ENCODE peak calls at places on chromosomes 7 and 10, in four cellular contexts. S is astrocyte of the spinal cord, B is endothelial cell, F is colonic mucosa. K is an unnamed sample.

GRCh38 chr7:128937647-128938523 is at the start of gene IRF5:
- DNase-seq in F (peak), B (no peak), S (no peak), K (peak)

GRCh38 chr7:31521336-31522010 is 7.6 kb downstream of the ITPRID1 start:
- DNase-seq in B (no peak), F (no peak), S (no peak), K (no peak)

GRCh38 chr10:35726850-35727249 is 84.8 kb upstream of the FZD8 start:
- DNase-seq in F (no peak), B (no peak), S (no peak), K (no peak)

GRCh38 chr7:39488467-39489393 is 77.5 kb upstream of the YAE1 start:
- DNase-seq in B (no peak), S (no peak), F (no peak), K (no peak)

GRCh38 chr10:77531441-77532001 is 106.1 kb downstream of the KCNMA1 start:
- DNase-seq in S (peak), B (no peak), F (no peak), K (no peak)

GRCh38 chr10:26621889-26622681 is 75.4 kb upstream of the PDSS1 start:
- DNase-seq in S (no peak), F (peak), B (peak), K (peak)

GRCh38 chr7:157224627-157225026 is 85.9 kb downstream of the UBE3C start:
- DNase-seq in S (peak), B (no peak), F (no peak), K (peak)

GRCh38 chr7:32518534-32519140 is 23.3 kb downstream of the AVL9 start:
- DNase-seq in F (no peak), S (peak), B (no peak), K (no peak)

GRCh38 chr7:39609084-39609461 is 14.3 kb upstream of the RALA start:
- DNase-seq in F (no peak), B (peak), S (peak), K (no peak)

GRCh38 chr10:61791216-61791615 is 110.3 kb upstream of the ARID5B start:
- DNase-seq in B (no peak), S (peak), F (no peak), K (no peak)

GRCh38 chr7:91183408-91183807 is 80.8 kb upstream of the FZD1 start:
- DNase-seq in F (no peak), B (no peak), S (no peak), K (no peak)

GRCh38 chr7:32522746-32523145 is 27.5 kb downstream of the AVL9 start:
- DNase-seq in S (no peak), B (no peak), F (no peak), K (no peak)

GRCh38 chr7:121331574-121331973 is 2.8 kb downstream of the WNT16 start:
- DNase-seq in F (no peak), S (no peak), B (no peak), K (no peak)

GRCh38 chr7:514651-515598 is 4.7 kb downstream of the PDGFA start:
- DNase-seq in S (peak), F (peak), B (no peak), K (peak)

GRCh38 chr10:10658157-10658556 is 359.5 kb upstream of the CELF2 start:
- DNase-seq in B (no peak), F (no peak), S (peak), K (no peak)

GRCh38 chr10:93079663-93080349 is 6.1 kb downstream of the CYP26A1 start:
- DNase-seq in F (peak), B (no peak), S (no peak), K (no peak)

GRCh38 chr10:73908853-73909611 is 1.9 kb upstream of the PLAU start:
- DNase-seq in F (peak), S (peak), B (no peak), K (no peak)

GRCh38 chr7:129769400-129769774 is 157.9 kb downstream of the NRF1 start:
- DNase-seq in F (no peak), S (no peak), B (no peak), K (no peak)

GRCh38 chr10:34558093-34558492 is 257.0 kb downstream of the PARD3 start:
- DNase-seq in S (no peak), B (no peak), F (no peak), K (no peak)

GRCh38 chr7:120052884-120053382 is 220.0 kb upstream of the KCND2 start:
- DNase-seq in B (no peak), S (peak), F (no peak), K (no peak)

GRCh38 chr10:75062191-75062849 is 49.1 kb upstream of the SAMD8 start:
- DNase-seq in S (peak), F (no peak), B (no peak), K (peak)